ENCODE peak calls at places on chromosomes 1 and 21, in four cellular contexts. One of them, this sample, is unnamed.

GRCh38 chr1:81471255-81471654 is 329.5 kb upstream of the ADGRL2 start:
- DNase-seq in stomach: no peak
- DNase-seq in endothelial cell: no peak
- DNase-seq in hepatocyte: no peak
- DNase-seq in this sample: no peak

GRCh38 chr1:15188145-15188544 is 34.6 kb downstream of the TMEM51 start:
- DNase-seq in stomach: no peak
- DNase-seq in endothelial cell: no peak
- DNase-seq in hepatocyte: peak; percentile 64
- DNase-seq in this sample: no peak

GRCh38 chr1:3072948-3073519 is 4.0 kb downstream of the PRDM16 start:
- DNase-seq in stomach: no peak
- DNase-seq in endothelial cell: no peak
- DNase-seq in hepatocyte: no peak
- DNase-seq in this sample: peak; percentile 24

GRCh38 chr1:230610589-230610988 is 31.7 kb upstream of the COG2 start:
- DNase-seq in stomach: no peak
- DNase-seq in endothelial cell: no peak
- DNase-seq in hepatocyte: no peak
- DNase-seq in this sample: no peak

GRCh38 chr1:15945832-15946448 is 30.0 kb downstream of the ZBTB17 start:
- DNase-seq in stomach: no peak
- DNase-seq in endothelial cell: no peak
- DNase-seq in hepatocyte: no peak
- DNase-seq in this sample: no peak

GRCh38 chr1:243409284-243409683 is 153.4 kb downstream of the SDCCAG8 start:
- DNase-seq in stomach: no peak
- DNase-seq in endothelial cell: no peak
- DNase-seq in hepatocyte: no peak
- DNase-seq in this sample: peak; percentile 4

GRCh38 chr1:108704501-108704900 is 8.2 kb upstream of the FNDC7 start:
- DNase-seq in stomach: no peak
- DNase-seq in endothelial cell: no peak
- DNase-seq in hepatocyte: peak; percentile 19
- DNase-seq in this sample: no peak

GRCh38 chr1:15702722-15703550 is 18.8 kb downstream of the PLEKHM2 start:
- DNase-seq in stomach: peak; percentile 59
- DNase-seq in endothelial cell: no peak
- DNase-seq in hepatocyte: peak; percentile 39
- DNase-seq in this sample: peak; percentile 39

GRCh38 chr1:3312894-3313578 is 141.4 kb upstream of the ARHGEF16 start:
- DNase-seq in stomach: peak; percentile 88
- DNase-seq in endothelial cell: no peak
- DNase-seq in hepatocyte: peak; percentile 96
- DNase-seq in this sample: peak; percentile 99

GRCh38 chr21:23977971-23978370 is 1629.3 kb downstream of the MRPL39 start:
- DNase-seq in stomach: no peak
- DNase-seq in endothelial cell: no peak
- DNase-seq in hepatocyte: no peak
- DNase-seq in this sample: no peak

GRCh38 chr21:35932232-35932911 is 128.0 kb downstream of the SETD4 start:
- DNase-seq in stomach: no peak
- DNase-seq in endothelial cell: no peak
- DNase-seq in hepatocyte: peak; percentile 79
- DNase-seq in this sample: peak; percentile 91

GRCh38 chr1:16153999-16154673 is 1.7 kb downstream of the EPHA2 start:
- DNase-seq in stomach: no peak
- DNase-seq in endothelial cell: no peak
- DNase-seq in hepatocyte: no peak
- DNase-seq in this sample: no peak

GRCh38 chr1:78607944-78608343 is 12.3 kb upstream of the IFI44L start:
- DNase-seq in stomach: no peak
- DNase-seq in endothelial cell: no peak
- DNase-seq in hepatocyte: peak; percentile 35
- DNase-seq in this sample: no peak

GRCh38 chr1:110150330-110151174 is at the start of gene SLC6A17:
- DNase-seq in stomach: no peak
- DNase-seq in endothelial cell: peak; percentile 79
- DNase-seq in hepatocyte: peak; percentile 52
- DNase-seq in this sample: peak; percentile 55

GRCh38 chr1:56502700-56503245 is 76.6 kb downstream of the PLPP3 start:
- DNase-seq in stomach: no peak
- DNase-seq in endothelial cell: no peak
- DNase-seq in hepatocyte: no peak
- DNase-seq in this sample: peak; percentile 43

GRCh38 chr1:162822391-162823200 is 32.1 kb downstream of the HSD17B7 start:
- DNase-seq in stomach: peak; percentile 35
- DNase-seq in endothelial cell: peak; percentile 19
- DNase-seq in hepatocyte: peak; percentile 32
- DNase-seq in this sample: peak; percentile 39
- TF ChIP-seq CTCF in stomach: no peak
- TF ChIP-seq CTCF in endothelial cell: no peak
- TF ChIP-seq CTCF in hepatocyte: peak; percentile 5
- TF ChIP-seq CTCF in this sample: peak; percentile 18

GRCh38 chr21:30072496-30072895 is 94.1 kb downstream of the CLDN17 start:
- DNase-seq in stomach: peak; percentile 27
- DNase-seq in endothelial cell: peak; percentile 52
- DNase-seq in hepatocyte: peak; percentile 58
- DNase-seq in this sample: peak; percentile 56
- TF ChIP-seq CTCF in stomach: no peak
- TF ChIP-seq CTCF in endothelial cell: peak; percentile 14
- TF ChIP-seq CTCF in hepatocyte: peak; percentile 42
- TF ChIP-seq CTCF in this sample: peak; percentile 32

DNA sequence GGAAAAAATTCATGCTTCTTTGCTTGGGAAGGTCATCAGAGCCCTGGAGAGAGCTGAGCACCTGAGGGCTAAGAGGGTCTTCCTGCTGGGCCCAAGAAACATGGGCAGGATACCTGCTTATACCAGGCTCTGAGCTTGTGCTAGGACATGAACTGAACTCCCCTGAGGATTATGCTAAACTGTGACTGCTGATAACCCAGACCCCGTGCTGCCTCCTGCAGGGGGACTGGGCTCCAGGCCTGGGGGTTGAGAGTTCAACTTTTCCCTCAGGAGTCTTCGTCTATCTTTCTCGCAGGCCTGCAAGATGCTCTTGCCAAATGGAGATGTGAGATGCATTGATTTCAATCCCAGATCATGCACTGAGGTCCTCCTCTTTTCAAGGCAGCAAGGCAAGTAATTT is 368.5 kb downstream of the HHAT start:
- DNase-seq in stomach: no peak
- DNase-seq in endothelial cell: no peak
- DNase-seq in hepatocyte: no peak
- DNase-seq in this sample: no peak
- TF ChIP-seq CTCF in stomach: no peak
- TF ChIP-seq CTCF in endothelial cell: no peak
- TF ChIP-seq CTCF in hepatocyte: no peak
- TF ChIP-seq CTCF in this sample: no peak

GRCh38 chr1:8509579-8509978 is 191.7 kb downstream of the SLC45A1 start:
- DNase-seq in stomach: no peak
- DNase-seq in endothelial cell: no peak
- DNase-seq in hepatocyte: no peak
- DNase-seq in this sample: no peak

GRCh38 chr1:8506447-8506846 is 188.5 kb downstream of the SLC45A1 start:
- DNase-seq in stomach: no peak
- DNase-seq in endothelial cell: no peak
- DNase-seq in hepatocyte: no peak
- DNase-seq in this sample: no peak

GRCh38 chr1:8503842-8504241 is 185.9 kb downstream of the SLC45A1 start:
- DNase-seq in stomach: no peak
- DNase-seq in endothelial cell: no peak
- DNase-seq in hepatocyte: no peak
- DNase-seq in this sample: no peak

GRCh38 chr1:8510041-8510823 is 192.3 kb downstream of the SLC45A1 start:
- DNase-seq in stomach: no peak
- DNase-seq in endothelial cell: no peak
- DNase-seq in hepatocyte: peak; percentile 29
- DNase-seq in this sample: peak; percentile 77

DNA sequence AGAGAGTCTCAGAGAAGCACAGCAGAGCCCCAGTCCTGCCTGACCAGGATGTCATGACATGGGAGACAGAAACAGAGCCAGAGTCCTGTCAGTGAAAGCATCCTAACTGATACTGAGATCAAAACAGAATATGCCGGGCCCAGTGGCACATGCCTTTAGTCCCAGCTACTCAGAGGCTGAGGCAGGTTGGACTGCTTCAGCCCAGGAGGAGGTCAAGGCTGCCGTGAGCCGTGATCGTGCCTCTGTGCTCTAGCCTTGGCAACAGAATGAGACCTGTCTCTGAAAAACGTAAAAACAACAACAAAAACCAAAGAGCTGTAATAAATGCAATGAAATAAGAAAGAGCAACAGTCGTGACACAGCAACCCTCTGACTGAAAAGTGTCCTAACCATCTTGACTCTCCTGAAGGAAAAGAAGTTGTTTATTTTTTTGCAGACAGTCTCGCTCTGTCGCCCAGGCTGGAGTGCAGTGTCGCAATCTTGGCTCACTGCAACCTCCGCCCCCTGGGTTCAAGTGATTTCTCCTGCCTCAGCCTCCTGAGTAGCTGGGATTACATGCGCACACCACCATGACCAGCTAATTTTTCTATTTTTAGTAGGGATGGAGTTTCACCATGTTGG is 189.2 kb downstream of the SLC45A1 start:
- DNase-seq in stomach: no peak
- DNase-seq in endothelial cell: no peak
- DNase-seq in hepatocyte: no peak
- DNase-seq in this sample: no peak
- TF ChIP-seq CTCF in stomach: no peak
- TF ChIP-seq CTCF in endothelial cell: no peak
- TF ChIP-seq CTCF in hepatocyte: no peak
- TF ChIP-seq CTCF in this sample: no peak

GRCh38 chr21:38171723-38172344 is 85.0 kb upstream of the KCNJ15 start:
- DNase-seq in stomach: no peak
- DNase-seq in endothelial cell: peak; percentile 38
- DNase-seq in hepatocyte: peak; percentile 35
- DNase-seq in this sample: peak; percentile 31
- TF ChIP-seq CTCF in stomach: no peak
- TF ChIP-seq CTCF in endothelial cell: no peak
- TF ChIP-seq CTCF in hepatocyte: peak; percentile 30
- TF ChIP-seq CTCF in this sample: peak; percentile 10

GRCh38 chr1:202046227-202046626 is 35.8 kb downstream of the ELF3 start:
- DNase-seq in stomach: peak; percentile 97
- DNase-seq in endothelial cell: no peak
- DNase-seq in hepatocyte: peak; percentile 64
- DNase-seq in this sample: no peak

GRCh38 chr1:202049129-202049528 is 38.7 kb downstream of the ELF3 start:
- DNase-seq in stomach: peak; percentile 83
- DNase-seq in endothelial cell: no peak
- DNase-seq in hepatocyte: no peak
- DNase-seq in this sample: peak; percentile 23

GRCh38 chr1:202047977-202048376 is 37.6 kb downstream of the ELF3 start:
- DNase-seq in stomach: peak; percentile 51
- DNase-seq in endothelial cell: no peak
- DNase-seq in hepatocyte: no peak
- DNase-seq in this sample: no peak

GRCh38 chr1:202045699-202046098 is 35.3 kb downstream of the ELF3 start:
- DNase-seq in stomach: no peak
- DNase-seq in endothelial cell: no peak
- DNase-seq in hepatocyte: no peak
- DNase-seq in this sample: no peak

GRCh38 chr1:202046748-202047708 is 36.6 kb downstream of the ELF3 start:
- DNase-seq in stomach: peak; percentile 45
- DNase-seq in endothelial cell: no peak
- DNase-seq in hepatocyte: no peak
- DNase-seq in this sample: no peak
- TF ChIP-seq CTCF in stomach: no peak
- TF ChIP-seq CTCF in endothelial cell: no peak
- TF ChIP-seq CTCF in hepatocyte: no peak
- TF ChIP-seq CTCF in this sample: no peak

GRCh38 chr1:116417678-116418077 is 44.6 kb downstream of the ATP1A1 start:
- DNase-seq in stomach: no peak
- DNase-seq in endothelial cell: no peak
- DNase-seq in hepatocyte: no peak
- DNase-seq in this sample: no peak
- TF ChIP-seq CTCF in stomach: no peak
- TF ChIP-seq CTCF in endothelial cell: no peak
- TF ChIP-seq CTCF in hepatocyte: no peak
- TF ChIP-seq CTCF in this sample: no peak

DNA sequence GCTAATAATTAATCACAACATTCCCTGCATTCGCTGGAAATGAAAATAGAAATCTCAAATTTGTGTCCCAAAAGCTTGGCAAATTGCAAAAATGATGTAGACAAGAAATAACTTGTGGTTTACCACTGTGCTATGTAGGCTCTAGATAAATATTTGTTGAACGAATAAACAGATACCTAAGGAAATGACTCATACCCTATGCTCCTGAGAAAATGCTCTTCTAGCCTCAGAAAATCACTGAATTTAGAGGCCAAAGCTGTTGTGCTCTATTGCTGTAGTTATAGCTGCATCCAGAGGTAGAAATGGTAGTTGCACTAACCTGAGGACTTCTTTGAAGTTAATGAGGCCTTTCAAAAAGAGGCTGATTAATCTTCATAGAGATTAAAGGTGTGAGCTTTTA is 142.0 kb upstream of the ZNHIT6 start:
- DNase-seq in stomach: no peak
- DNase-seq in endothelial cell: no peak
- DNase-seq in hepatocyte: peak; percentile 12
- DNase-seq in this sample: no peak
- TF ChIP-seq CTCF in stomach: no peak
- TF ChIP-seq CTCF in endothelial cell: no peak
- TF ChIP-seq CTCF in hepatocyte: peak; percentile 18
- TF ChIP-seq CTCF in this sample: peak; percentile 36

GRCh38 chr1:245079021-245079609 is 75.7 kb upstream of the KIF26B start:
- DNase-seq in stomach: no peak
- DNase-seq in endothelial cell: peak; percentile 12
- DNase-seq in hepatocyte: peak; percentile 55
- DNase-seq in this sample: peak; percentile 80
- TF ChIP-seq CTCF in stomach: no peak
- TF ChIP-seq CTCF in endothelial cell: no peak
- TF ChIP-seq CTCF in hepatocyte: peak; percentile 76
- TF ChIP-seq CTCF in this sample: peak; percentile 80